ENCODE peak calls at places on chromosomes 5 and 9, in ten cellular contexts. B is memory B cell; T is epithelial cell of esophagus; V is activated T-helper 9 cell treated with anti-CD3 and anti-CD28 coated beads, Interleukin-2, amount 50 U/mL, for 16 hours; A is HFF-Myc; U is foreskin melanocyte; Q is NCI-H1694 treated with DMSO at 0.1 percent for 48 hours; K is kidney epithelial cell; Z is HFFc6; W is smooth muscle cell of the brain vasculature. P is an unnamed sample.

GRCh38 chr5:16143361-16144049 is 36.1 kb downstream of the MARCHF11 start:
- DNase-seq in A (no peak), B (no peak), Z (no peak), V (no peak), Q (no peak), K (no peak), U (no peak), T (no peak), W (no peak), P (no peak)

GRCh38 chr9:19757745-19758144 is 31.1 kb downstream of the SLC24A2 start:
- DNase-seq in Z (no peak), K (no peak), U (no peak), V (no peak), B (no peak), W (no peak), A (no peak), T (no peak), Q (no peak), P (no peak)

GRCh38 chr9:21017092-21017491 is 14.3 kb downstream of the HACD4 start:
- DNase-seq in A (no peak), Q (no peak), T (peak; percentile 93), W (no peak), U (no peak), B (no peak), K (no peak), Z (peak; percentile 78), V (no peak), P (no peak)

GRCh38 chr5:93829346-93829745 is 87.9 kb upstream of the POU5F2 start:
- DNase-seq in B (no peak), A (no peak), Q (no peak), U (no peak), V (no peak), Z (no peak), W (no peak), T (no peak), K (no peak), P (no peak)

GRCh38 chr5:141245250-141245717 is at the start of gene PCDHB15:
- DNase-seq in B (no peak), T (no peak), Q (no peak), V (no peak), W (no peak), U (no peak), A (no peak), Z (no peak), K (no peak), P (no peak)

GRCh38 chr5:173468821-173469251 is 140.6 kb upstream of the STC2 start:
- DNase-seq in U (no peak), W (no peak), Z (no peak), A (no peak), Q (no peak), T (no peak), B (no peak), K (no peak), V (no peak), P (no peak)

GRCh38 chr9:111992523-111992922 is 95.9 kb downstream of the UGCG start:
- DNase-seq in K (peak; percentile 79), W (no peak), A (no peak), U (no peak), B (no peak), V (no peak), T (peak; percentile 90), Q (no peak), Z (peak; percentile 45), P (no peak)

GRCh38 chr5:51566940-51567339 is 183.7 kb downstream of the ISL1 start:
- DNase-seq in Q (no peak), U (no peak), W (no peak), V (no peak), A (no peak), Z (no peak), B (no peak), T (no peak), K (no peak), P (no peak)

GRCh38 chr5:60349891-60350415 is 350.0 kb downstream of the DEPDC1B start:
- DNase-seq in A (no peak), B (no peak), T (no peak), Q (peak; percentile 8), V (no peak), K (no peak), Z (no peak), U (no peak), W (no peak), P (no peak)

GRCh38 chr9:135959814-135960213 is 1.4 kb downstream of the UBAC1 start:
- DNase-seq in K (no peak), U (no peak), Z (no peak), Q (no peak), W (no peak), V (no peak), B (no peak), A (no peak), T (no peak), P (no peak)

GRCh38 chr5:164048527-164048926 is 543.1 kb downstream of the MAT2B start:
- DNase-seq in V (no peak), Z (no peak), Q (no peak), K (no peak), T (peak; percentile 37), W (no peak), A (no peak), U (no peak), B (no peak), P (no peak)

GRCh38 chr5:93873211-93873736 is 131.9 kb upstream of the POU5F2 start:
- DNase-seq in Q (no peak), W (no peak), V (no peak), Z (no peak), A (no peak), T (no peak), B (no peak), K (no peak), U (no peak), P (no peak)

GRCh38 chr5:176388003-176388340 is 426 bp downstream of the NOP16 start:
- DNase-seq in T (no peak), Z (peak; percentile 34), U (no peak), A (no peak), K (no peak), Q (no peak), B (no peak), W (no peak), V (peak; percentile 10), P (no peak)

GRCh38 chr9:77897292-77897691 is 134.3 kb downstream of the GNAQ start:
- DNase-seq in W (no peak), Z (no peak), T (no peak), V (no peak), Q (no peak), U (no peak), B (no peak), K (no peak), A (peak; percentile 12), P (no peak)

P was measured in thoracic aorta.